ENCODE peak calls at places on chromosome 6, in five cellular contexts. S is endothelial cell of umbilical vein, K is K562, T is WTC11, E is A549. R is an unnamed sample.

GRCh38 chr6:132063738-132064137 is 112.6 kb upstream of the CCN2 start:
- DNase-seq in E (peak), K (no peak), S (peak), T (no peak), R (no peak)

GRCh38 chr6:138953451-138953850 is 34.6 kb downstream of the REPS1 start:
- DNase-seq in E (no peak), K (no peak), S (no peak), T (no peak), R (no peak)

GRCh38 chr6:34061348-34061747 is 84.5 kb downstream of the GRM4 start:
- DNase-seq in K (no peak), T (no peak), S (no peak), E (no peak), R (no peak)

GRCh38 chr6:53295176-53295575 is 53.6 kb downstream of the ELOVL5 start:
- DNase-seq in S (no peak), K (no peak), E (no peak), T (no peak), R (no peak)

GRCh38 chr6:84220809-84221409 is 6.5 kb downstream of the CEP162 start:
- DNase-seq in K (no peak), E (peak), S (peak), T (no peak), R (no peak)

GRCh38 chr6:142680308-142680707 is 264.7 kb downstream of the HIVEP2 start:
- DNase-seq in S (peak), K (no peak), E (no peak), T (no peak), R (no peak)

GRCh38 chr6:114220241-114220640 is 122.6 kb downstream of the HS3ST5 start:
- DNase-seq in T (no peak), K (no peak), E (no peak), S (no peak), R (no peak)

GRCh38 chr6:42394881-42395620 is 56.7 kb downstream of the TRERF1 start:
- DNase-seq in E (no peak), T (no peak), K (no peak), S (no peak), R (no peak)

GRCh38 chr6:126180585-126180984 is 159.3 kb upstream of the CENPW start:
- DNase-seq in K (no peak), S (peak), E (peak), T (no peak), R (no peak)

GRCh38 chr6:45448417-45449389 is 71.0 kb upstream of the SUPT3H start:
- DNase-seq in T (no peak), K (no peak), S (no peak), E (no peak), R (no peak)

GRCh38 chr6:134436281-134436815 is 118.4 kb upstream of the SGK1 start:
- DNase-seq in E (peak), S (peak), K (peak), T (no peak), R (no peak)

GRCh38 chr6:16585805-16586204 is 175.5 kb downstream of the ATXN1 start:
- DNase-seq in S (no peak), K (no peak), T (no peak), E (no peak), R (no peak)

GRCh38 chr6:113464959-113465358 is 392.2 kb upstream of the MARCKS start:
- DNase-seq in K (no peak), T (no peak), E (peak), S (peak), R (no peak)

GRCh38 chr6:142899101-142899760 is 45.7 kb downstream of the HIVEP2 start:
- DNase-seq in K (no peak), S (no peak), E (no peak), T (no peak), R (no peak)

GRCh38 chr6:105993769-105994521 is 92.2 kb upstream of the PRDM1 start:
- DNase-seq in E (no peak), K (no peak), T (peak), S (peak), R (peak)
- TF ChIP-seq JUN in E (no peak), K (no peak), T (no peak), S (no peak), R (no peak)

GRCh38 chr6:21780144-21780543 is 186.6 kb downstream of the SOX4 start:
- DNase-seq in S (no peak), T (no peak), K (no peak), E (no peak), R (no peak)
- TF ChIP-seq JUN in S (no peak), T (no peak), K (no peak), E (no peak), R (no peak)

GRCh38 chr6:106084106-106084963 is 1.8 kb upstream of the PRDM1 start:
- DNase-seq in T (peak), E (peak), S (peak), K (peak), R (peak)

GRCh38 chr6:106083618-106084017 is 2.5 kb upstream of the PRDM1 start:
- DNase-seq in E (no peak), K (no peak), S (no peak), T (no peak), R (no peak)

GRCh38 chr6:106085984-106086832 is at the start of gene PRDM1:
- DNase-seq in K (peak), T (peak), E (peak), S (peak), R (peak)

GRCh38 chr6:106085687-106085983 is 501 bp upstream of the PRDM1 start:
- DNase-seq in S (peak), T (no peak), K (no peak), E (no peak), R (no peak)

DNA sequence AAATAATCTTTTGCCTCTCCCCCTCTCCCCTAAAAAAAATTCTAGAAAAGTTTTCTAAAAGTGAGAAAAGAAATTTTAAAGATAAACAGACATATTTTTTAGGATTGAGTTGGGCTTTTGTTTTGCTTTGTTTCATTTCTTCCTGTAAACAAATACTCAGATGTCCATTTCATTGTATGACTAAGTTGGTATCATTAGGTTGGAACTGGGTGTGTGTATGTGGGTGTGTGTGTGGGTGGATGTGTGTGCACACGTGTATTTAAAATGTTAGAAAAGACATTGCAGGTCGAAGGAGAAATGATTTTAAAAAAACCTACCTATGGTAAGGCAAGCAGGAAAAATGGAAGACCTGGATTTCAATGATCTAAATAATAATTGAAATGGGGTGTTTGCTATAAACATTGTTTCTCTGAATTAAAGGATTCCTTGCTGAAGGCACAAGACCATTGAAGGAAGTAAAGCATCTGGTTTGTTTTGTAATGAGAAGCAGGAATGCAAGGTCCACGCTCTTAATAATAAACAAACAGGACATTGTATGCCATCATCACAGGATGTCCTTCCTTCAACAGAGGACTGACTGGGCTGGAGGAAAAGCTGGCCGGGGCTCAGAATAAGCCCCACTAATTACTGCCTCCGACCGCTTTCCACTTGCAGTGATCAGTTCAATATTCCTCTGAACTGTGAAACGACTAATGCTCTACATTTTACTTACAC is 1.0 kb upstream of the PRDM1 start:
- DNase-seq in K (no peak), E (peak), S (peak), T (no peak), R (no peak)
- TF ChIP-seq JUN in K (no peak), E (no peak), S (peak), T (no peak), R (no peak)

GRCh38 chr6:93787841-93788240 is 368.5 kb upstream of the EPHA7 start:
- DNase-seq in T (no peak), K (no peak), S (no peak), E (no peak), R (no peak)
- TF ChIP-seq JUN in T (no peak), K (no peak), S (no peak), E (no peak), R (no peak)

GRCh38 chr6:5401845-5402738 is 140.8 kb downstream of the FARS2 start:
- DNase-seq in T (no peak), E (no peak), K (no peak), S (peak), R (no peak)
- TF ChIP-seq JUN in T (no peak), E (no peak), K (no peak), S (no peak), R (no peak)

DNA sequence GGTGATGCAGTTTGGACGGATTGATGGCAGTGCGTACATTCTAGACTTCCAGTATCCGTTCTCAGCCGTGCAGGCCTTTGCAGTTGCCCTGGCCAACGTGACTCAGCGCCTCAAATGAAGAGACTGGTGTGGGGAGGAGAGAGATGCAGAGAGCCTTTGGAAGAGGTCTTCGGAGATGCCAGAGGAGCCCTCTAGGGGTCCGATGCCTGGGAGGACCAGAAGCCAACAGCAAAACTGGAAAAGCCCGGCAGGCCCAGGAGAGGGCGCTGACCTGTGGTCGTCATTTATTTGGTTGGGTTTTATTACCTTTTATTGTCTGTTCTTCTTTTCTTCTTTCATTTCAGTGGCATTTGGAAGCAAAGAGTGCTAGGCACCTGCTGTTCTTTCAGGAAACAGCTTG is 53.3 kb upstream of the TMEM181 start:
- DNase-seq in S (peak), E (peak), T (peak), K (peak), R (peak)
- TF ChIP-seq JUN in S (no peak), E (no peak), T (no peak), K (no peak), R (no peak)

R was measured in H1.